ENCODE peak calls at places on chromosomes 13 and 19, in five cellular contexts. One of them, this sample, is unnamed.

GRCh38 chr19:48252625-48253024 is 3.1 kb downstream of the CARD8 start:
- DNase-seq in CD4-positive, alpha-beta T cell: no peak
- DNase-seq in RWPE1: no peak
- DNase-seq in brain microvascular endothelial cell: no peak
- DNase-seq in CD8-positive, alpha-beta T cell: no peak
- DNase-seq in this sample: no peak

GRCh38 chr13:108924154-108924940 is 294.9 kb downstream of the MYO16 start:
- DNase-seq in brain microvascular endothelial cell: peak
- DNase-seq in CD8-positive, alpha-beta T cell: no peak
- DNase-seq in RWPE1: no peak
- DNase-seq in CD4-positive, alpha-beta T cell: no peak
- DNase-seq in this sample: no peak

GRCh38 chr13:98649861-98650260 is 73.0 kb upstream of the STK24 start:
- DNase-seq in brain microvascular endothelial cell: no peak
- DNase-seq in RWPE1: no peak
- DNase-seq in CD8-positive, alpha-beta T cell: no peak
- DNase-seq in CD4-positive, alpha-beta T cell: no peak
- DNase-seq in this sample: no peak

GRCh38 chr19:15551183-15552004 is 43.1 kb downstream of the CYP4F22 start:
- DNase-seq in CD4-positive, alpha-beta T cell: peak
- DNase-seq in RWPE1: peak
- DNase-seq in CD8-positive, alpha-beta T cell: peak
- DNase-seq in brain microvascular endothelial cell: no peak
- DNase-seq in this sample: peak

GRCh38 chr19:8017808-8018207 is 12.4 kb upstream of the ELAVL1 start:
- DNase-seq in brain microvascular endothelial cell: no peak
- DNase-seq in CD4-positive, alpha-beta T cell: no peak
- DNase-seq in RWPE1: no peak
- DNase-seq in CD8-positive, alpha-beta T cell: peak
- DNase-seq in this sample: peak

GRCh38 chr19:55353356-55353802 is 1.1 kb downstream of the COX6B2 start:
- DNase-seq in CD4-positive, alpha-beta T cell: no peak
- DNase-seq in CD8-positive, alpha-beta T cell: no peak
- DNase-seq in RWPE1: no peak
- DNase-seq in brain microvascular endothelial cell: no peak
- DNase-seq in this sample: no peak

GRCh38 chr13:50334092-50334778 is 319.0 kb downstream of the KCNRG start:
- DNase-seq in CD4-positive, alpha-beta T cell: no peak
- DNase-seq in RWPE1: no peak
- DNase-seq in CD8-positive, alpha-beta T cell: no peak
- DNase-seq in brain microvascular endothelial cell: no peak
- DNase-seq in this sample: no peak

GRCh38 chr13:53137777-53138176 is 109.2 kb downstream of the OLFM4 start:
- DNase-seq in CD4-positive, alpha-beta T cell: no peak
- DNase-seq in RWPE1: peak
- DNase-seq in CD8-positive, alpha-beta T cell: no peak
- DNase-seq in brain microvascular endothelial cell: peak
- DNase-seq in this sample: no peak

GRCh38 chr19:7505682-7506384 is 10.1 kb upstream of the ZNF358 start:
- DNase-seq in brain microvascular endothelial cell: no peak
- DNase-seq in CD8-positive, alpha-beta T cell: no peak
- DNase-seq in RWPE1: peak
- DNase-seq in CD4-positive, alpha-beta T cell: no peak
- DNase-seq in this sample: no peak

GRCh38 chr19:36151144-36152051 is 849 bp downstream of the COX7A1 start:
- DNase-seq in brain microvascular endothelial cell: no peak
- DNase-seq in RWPE1: no peak
- DNase-seq in CD8-positive, alpha-beta T cell: no peak
- DNase-seq in CD4-positive, alpha-beta T cell: no peak
- DNase-seq in this sample: no peak

GRCh38 chr19:8552810-8553209 is 24.4 kb downstream of the MYO1F start:
- DNase-seq in brain microvascular endothelial cell: peak
- DNase-seq in CD8-positive, alpha-beta T cell: no peak
- DNase-seq in RWPE1: peak
- DNase-seq in CD4-positive, alpha-beta T cell: no peak
- DNase-seq in this sample: no peak

GRCh38 chr13:27018882-27019281 is 152.7 kb downstream of the USP12 start:
- DNase-seq in RWPE1: no peak
- DNase-seq in CD4-positive, alpha-beta T cell: no peak
- DNase-seq in CD8-positive, alpha-beta T cell: no peak
- DNase-seq in brain microvascular endothelial cell: no peak
- DNase-seq in this sample: no peak

GRCh38 chr19:1130801-1131717 is 27.3 kb downstream of the GPX4 start:
- DNase-seq in RWPE1: no peak
- DNase-seq in brain microvascular endothelial cell: no peak
- DNase-seq in CD4-positive, alpha-beta T cell: no peak
- DNase-seq in CD8-positive, alpha-beta T cell: peak
- DNase-seq in this sample: peak

GRCh38 chr19:40255619-40256166 is 29.2 kb upstream of the CCNP start:
- DNase-seq in brain microvascular endothelial cell: no peak
- DNase-seq in CD4-positive, alpha-beta T cell: no peak
- DNase-seq in CD8-positive, alpha-beta T cell: no peak
- DNase-seq in RWPE1: no peak
- DNase-seq in this sample: no peak

GRCh38 chr13:66446413-66446812 is 783.7 kb downstream of the PCDH9 start:
- DNase-seq in CD8-positive, alpha-beta T cell: no peak
- DNase-seq in brain microvascular endothelial cell: no peak
- DNase-seq in RWPE1: peak
- DNase-seq in CD4-positive, alpha-beta T cell: no peak
- DNase-seq in this sample: no peak

GRCh38 chr19:50658438-50659317 is 9.4 kb downstream of the C19orf81 start:
- DNase-seq in RWPE1: peak
- DNase-seq in CD8-positive, alpha-beta T cell: peak
- DNase-seq in brain microvascular endothelial cell: peak
- DNase-seq in CD4-positive, alpha-beta T cell: peak
- DNase-seq in this sample: no peak
- H3K27ac ChIP-seq in RWPE1: peak
- H3K27ac ChIP-seq in CD8-positive, alpha-beta T cell: peak
- H3K27ac ChIP-seq in brain microvascular endothelial cell: peak
- H3K27ac ChIP-seq in CD4-positive, alpha-beta T cell: no peak
- H3K27ac ChIP-seq in this sample: peak

GRCh38 chr19:12647047-12647446 is 19.5 kb downstream of the MAN2B1 start:
- DNase-seq in CD4-positive, alpha-beta T cell: no peak
- DNase-seq in CD8-positive, alpha-beta T cell: no peak
- DNase-seq in brain microvascular endothelial cell: no peak
- DNase-seq in RWPE1: no peak
- DNase-seq in this sample: no peak
- H3K27ac ChIP-seq in CD4-positive, alpha-beta T cell: no peak
- H3K27ac ChIP-seq in CD8-positive, alpha-beta T cell: no peak
- H3K27ac ChIP-seq in brain microvascular endothelial cell: no peak
- H3K27ac ChIP-seq in RWPE1: no peak
- H3K27ac ChIP-seq in this sample: no peak

GRCh38 chr19:19606021-19606420 is 12.5 kb downstream of the PBX4 start:
- DNase-seq in CD4-positive, alpha-beta T cell: peak
- DNase-seq in brain microvascular endothelial cell: no peak
- DNase-seq in CD8-positive, alpha-beta T cell: peak
- DNase-seq in RWPE1: peak
- DNase-seq in this sample: peak

GRCh38 chr19:19600793-19601346 is 17.6 kb downstream of the PBX4 start:
- DNase-seq in RWPE1: no peak
- DNase-seq in brain microvascular endothelial cell: no peak
- DNase-seq in CD4-positive, alpha-beta T cell: no peak
- DNase-seq in CD8-positive, alpha-beta T cell: no peak
- DNase-seq in this sample: no peak

GRCh38 chr19:19602713-19603320 is 15.7 kb downstream of the PBX4 start:
- DNase-seq in CD4-positive, alpha-beta T cell: no peak
- DNase-seq in brain microvascular endothelial cell: no peak
- DNase-seq in RWPE1: peak
- DNase-seq in CD8-positive, alpha-beta T cell: no peak
- DNase-seq in this sample: no peak

GRCh38 chr19:19599190-19599535 is 19.3 kb downstream of the PBX4 start:
- DNase-seq in CD8-positive, alpha-beta T cell: no peak
- DNase-seq in RWPE1: no peak
- DNase-seq in brain microvascular endothelial cell: no peak
- DNase-seq in CD4-positive, alpha-beta T cell: no peak
- DNase-seq in this sample: no peak

GRCh38 chr19:19602136-19602712 is 16.3 kb downstream of the PBX4 start:
- DNase-seq in CD4-positive, alpha-beta T cell: peak
- DNase-seq in RWPE1: peak
- DNase-seq in brain microvascular endothelial cell: no peak
- DNase-seq in CD8-positive, alpha-beta T cell: peak
- DNase-seq in this sample: peak
- H3K27ac ChIP-seq in CD4-positive, alpha-beta T cell: peak
- H3K27ac ChIP-seq in RWPE1: peak
- H3K27ac ChIP-seq in brain microvascular endothelial cell: no peak
- H3K27ac ChIP-seq in CD8-positive, alpha-beta T cell: no peak
- H3K27ac ChIP-seq in this sample: no peak

GRCh38 chr13:35648109-35648508 is 171.6 kb upstream of the MAB21L1 start:
- DNase-seq in brain microvascular endothelial cell: peak
- DNase-seq in CD4-positive, alpha-beta T cell: no peak
- DNase-seq in RWPE1: no peak
- DNase-seq in CD8-positive, alpha-beta T cell: no peak
- DNase-seq in this sample: no peak

GRCh38 chr13:35649162-35649561 is 172.7 kb upstream of the MAB21L1 start:
- DNase-seq in brain microvascular endothelial cell: no peak
- DNase-seq in RWPE1: no peak
- DNase-seq in CD4-positive, alpha-beta T cell: no peak
- DNase-seq in CD8-positive, alpha-beta T cell: no peak
- DNase-seq in this sample: no peak

GRCh38 chr13:35646061-35646774 is 169.7 kb upstream of the MAB21L1 start:
- DNase-seq in brain microvascular endothelial cell: no peak
- DNase-seq in CD4-positive, alpha-beta T cell: no peak
- DNase-seq in RWPE1: no peak
- DNase-seq in CD8-positive, alpha-beta T cell: no peak
- DNase-seq in this sample: no peak
- H3K27ac ChIP-seq in brain microvascular endothelial cell: no peak
- H3K27ac ChIP-seq in CD4-positive, alpha-beta T cell: no peak
- H3K27ac ChIP-seq in RWPE1: no peak
- H3K27ac ChIP-seq in CD8-positive, alpha-beta T cell: no peak
- H3K27ac ChIP-seq in this sample: no peak

DNA sequence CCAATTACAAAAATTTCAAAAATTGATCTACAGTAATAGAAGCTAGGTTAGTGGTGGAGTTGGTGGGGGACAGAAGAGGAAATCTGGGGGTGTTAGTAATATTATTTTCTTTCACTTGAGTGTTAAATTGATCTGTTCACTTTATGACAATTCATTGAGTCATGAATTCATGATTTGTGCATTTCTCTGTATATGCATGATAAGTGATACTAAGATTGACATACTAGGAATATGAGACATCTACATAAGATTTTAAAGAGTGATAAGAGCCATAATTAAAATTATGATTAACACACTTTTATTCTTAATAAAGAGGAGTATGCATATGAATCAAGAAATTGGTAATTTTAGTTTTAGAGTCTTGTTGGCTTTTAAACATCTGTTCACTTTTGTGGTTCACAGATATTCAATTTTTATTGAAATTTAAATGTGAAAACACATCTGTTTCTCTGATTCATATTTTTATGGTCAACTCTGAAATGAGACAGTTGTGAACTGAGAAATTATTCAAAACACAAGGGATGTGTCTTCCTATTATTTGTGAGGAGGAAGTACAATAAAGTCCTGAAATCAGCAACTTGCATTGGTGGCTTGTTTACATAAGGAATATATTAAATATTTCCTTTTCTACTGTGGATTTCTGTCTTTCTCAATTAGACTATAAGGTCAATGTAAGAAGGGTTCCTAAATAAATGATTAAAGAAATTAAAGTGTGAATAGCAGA is 196.5 kb downstream of the ITGBL1 start:
- DNase-seq in brain microvascular endothelial cell: no peak
- DNase-seq in CD8-positive, alpha-beta T cell: no peak
- DNase-seq in RWPE1: no peak
- DNase-seq in CD4-positive, alpha-beta T cell: no peak
- DNase-seq in this sample: no peak
- H3K27ac ChIP-seq in brain microvascular endothelial cell: peak
- H3K27ac ChIP-seq in CD8-positive, alpha-beta T cell: no peak
- H3K27ac ChIP-seq in RWPE1: no peak
- H3K27ac ChIP-seq in CD4-positive, alpha-beta T cell: no peak
- H3K27ac ChIP-seq in this sample: no peak

GRCh38 chr19:13050274-13050673 is 52.4 kb downstream of the LYL1 start:
- DNase-seq in brain microvascular endothelial cell: no peak
- DNase-seq in RWPE1: no peak
- DNase-seq in CD8-positive, alpha-beta T cell: no peak
- DNase-seq in CD4-positive, alpha-beta T cell: no peak
- DNase-seq in this sample: no peak
- H3K27ac ChIP-seq in brain microvascular endothelial cell: no peak
- H3K27ac ChIP-seq in RWPE1: peak
- H3K27ac ChIP-seq in CD8-positive, alpha-beta T cell: no peak
- H3K27ac ChIP-seq in CD4-positive, alpha-beta T cell: no peak
- H3K27ac ChIP-seq in this sample: no peak

GRCh38 chr13:96817336-96817941 is 176.8 kb downstream of the OXGR1 start:
- DNase-seq in CD8-positive, alpha-beta T cell: no peak
- DNase-seq in RWPE1: no peak
- DNase-seq in brain microvascular endothelial cell: no peak
- DNase-seq in CD4-positive, alpha-beta T cell: no peak
- DNase-seq in this sample: no peak
- H3K27ac ChIP-seq in CD8-positive, alpha-beta T cell: no peak
- H3K27ac ChIP-seq in RWPE1: no peak
- H3K27ac ChIP-seq in brain microvascular endothelial cell: no peak
- H3K27ac ChIP-seq in CD4-positive, alpha-beta T cell: no peak
- H3K27ac ChIP-seq in this sample: no peak